ENCODE peak calls at places on chromosomes 6 and 20, in six cellular contexts. One of them, this sample, is unnamed.

GRCh38 chr6:158028421-158028820 is 46.8 kb downstream of the SYNJ2 start:
- DNase-seq in SW480: no peak
- DNase-seq in AG09319: no peak
- DNase-seq in neural crest cell: no peak
- DNase-seq in HuH-7.5: no peak
- DNase-seq in Calu3: no peak
- DNase-seq in this sample: no peak

GRCh38 chr6:4472953-4473642 is 303.1 kb upstream of the CDYL start:
- DNase-seq in SW480: no peak
- DNase-seq in AG09319: no peak
- DNase-seq in neural crest cell: no peak
- DNase-seq in HuH-7.5: no peak
- DNase-seq in Calu3: no peak
- DNase-seq in this sample: no peak

GRCh38 chr6:125765944-125766343 is 16.5 kb downstream of the HEY2 start:
- DNase-seq in SW480: no peak
- DNase-seq in AG09319: no peak
- DNase-seq in neural crest cell: no peak
- DNase-seq in HuH-7.5: no peak
- DNase-seq in Calu3: no peak
- DNase-seq in this sample: no peak

GRCh38 chr20:41224281-41224680 is 86.9 kb downstream of the PLCG1 start:
- DNase-seq in SW480: no peak
- DNase-seq in AG09319: no peak
- DNase-seq in neural crest cell: no peak
- DNase-seq in HuH-7.5: no peak
- DNase-seq in Calu3: no peak
- DNase-seq in this sample: no peak

GRCh38 chr20:23257848-23258746 is 92.5 kb upstream of the NXT1 start:
- DNase-seq in SW480: peak; percentile 12
- DNase-seq in AG09319: no peak
- DNase-seq in neural crest cell: no peak
- DNase-seq in HuH-7.5: no peak
- DNase-seq in Calu3: no peak
- DNase-seq in this sample: no peak

GRCh38 chr6:157272866-157273755 is 50.2 kb downstream of the TMEM242 start:
- DNase-seq in SW480: no peak
- DNase-seq in AG09319: no peak
- DNase-seq in neural crest cell: no peak
- DNase-seq in HuH-7.5: peak; percentile 42
- DNase-seq in Calu3: no peak
- DNase-seq in this sample: no peak

GRCh38 chr6:47983491-47983890 is 127.5 kb downstream of the PTCHD4 start:
- DNase-seq in SW480: no peak
- DNase-seq in AG09319: no peak
- DNase-seq in neural crest cell: no peak
- DNase-seq in HuH-7.5: no peak
- DNase-seq in Calu3: no peak
- DNase-seq in this sample: no peak

GRCh38 chr6:155524249-155524651 is 68.6 kb upstream of the NOX3 start:
- DNase-seq in SW480: no peak
- DNase-seq in AG09319: peak; percentile 19
- DNase-seq in neural crest cell: no peak
- DNase-seq in HuH-7.5: no peak
- DNase-seq in Calu3: no peak
- DNase-seq in this sample: no peak

GRCh38 chr6:107361568-107362270 is 97.6 kb downstream of the PDSS2 start:
- DNase-seq in SW480: no peak
- DNase-seq in AG09319: no peak
- DNase-seq in neural crest cell: no peak
- DNase-seq in HuH-7.5: peak; percentile 47
- DNase-seq in Calu3: peak; percentile 37
- DNase-seq in this sample: no peak

GRCh38 chr6:54891536-54891935 is 45.0 kb downstream of the FAM83B start:
- DNase-seq in SW480: no peak
- DNase-seq in AG09319: no peak
- DNase-seq in neural crest cell: no peak
- DNase-seq in HuH-7.5: no peak
- DNase-seq in Calu3: no peak
- DNase-seq in this sample: no peak

GRCh38 chr6:32666420-32667300 is at the start of gene HLA-DQB1:
- DNase-seq in SW480: peak; percentile 81
- DNase-seq in AG09319: no peak
- DNase-seq in neural crest cell: peak; percentile 23
- DNase-seq in HuH-7.5: peak; percentile 20
- DNase-seq in Calu3: peak; percentile 85
- DNase-seq in this sample: peak; percentile 83

GRCh38 chr20:47389867-47390347 is 33.4 kb upstream of the ZMYND8 start:
- DNase-seq in SW480: peak; percentile 73
- DNase-seq in AG09319: peak; percentile 15
- DNase-seq in neural crest cell: no peak
- DNase-seq in HuH-7.5: peak; percentile 90
- DNase-seq in Calu3: peak; percentile 75
- DNase-seq in this sample: peak; percentile 85

GRCh38 chr20:45010399-45010828 is 44.1 kb downstream of the STK4 start:
- DNase-seq in SW480: no peak
- DNase-seq in AG09319: no peak
- DNase-seq in neural crest cell: no peak
- DNase-seq in HuH-7.5: no peak
- DNase-seq in Calu3: no peak
- DNase-seq in this sample: no peak

GRCh38 chr6:167469101-167469500 is 144.2 kb downstream of the TTLL2 start:
- DNase-seq in SW480: no peak
- DNase-seq in AG09319: no peak
- DNase-seq in neural crest cell: no peak
- DNase-seq in HuH-7.5: no peak
- DNase-seq in Calu3: no peak
- DNase-seq in this sample: no peak

GRCh38 chr6:11328613-11329247 is 96.3 kb upstream of the NEDD9 start:
- DNase-seq in SW480: no peak
- DNase-seq in AG09319: no peak
- DNase-seq in neural crest cell: no peak
- DNase-seq in HuH-7.5: no peak
- DNase-seq in Calu3: no peak
- DNase-seq in this sample: no peak

GRCh38 chr20:2004171-2004570 is 10.3 kb upstream of the PDYN start:
- DNase-seq in SW480: no peak
- DNase-seq in AG09319: no peak
- DNase-seq in neural crest cell: no peak
- DNase-seq in HuH-7.5: no peak
- DNase-seq in Calu3: no peak
- DNase-seq in this sample: no peak

GRCh38 chr6:161169690-161170089 is 104.2 kb downstream of the AGPAT4 start:
- DNase-seq in SW480: no peak
- DNase-seq in AG09319: peak; percentile 63
- DNase-seq in neural crest cell: no peak
- DNase-seq in HuH-7.5: no peak
- DNase-seq in Calu3: no peak
- DNase-seq in this sample: no peak

GRCh38 chr20:11901127-11901526 is 16.6 kb upstream of the BTBD3 start:
- DNase-seq in SW480: peak; percentile 83
- DNase-seq in AG09319: no peak
- DNase-seq in neural crest cell: no peak
- DNase-seq in HuH-7.5: no peak
- DNase-seq in Calu3: no peak
- DNase-seq in this sample: no peak

GRCh38 chr6:107862383-107862782 is 38.3 kb upstream of the SCML4 start:
- DNase-seq in SW480: no peak
- DNase-seq in AG09319: no peak
- DNase-seq in neural crest cell: no peak
- DNase-seq in HuH-7.5: no peak
- DNase-seq in Calu3: no peak
- DNase-seq in this sample: no peak

GRCh38 chr6:135722182-135722581 is 129.3 kb upstream of the PDE7B start:
- DNase-seq in SW480: no peak
- DNase-seq in AG09319: no peak
- DNase-seq in neural crest cell: no peak
- DNase-seq in HuH-7.5: no peak
- DNase-seq in Calu3: no peak
- DNase-seq in this sample: no peak

This sample was measured in GM12864.